ENCODE peak calls at places on chromosomes 7 and 10, in four cellular contexts. U, E, T and C are unnamed samples.

GRCh38 chr7:76340617-76341131 is 18.1 kb downstream of the YWHAG start:
- DNase-seq in U (peak), E (no peak), T (no peak), C (no peak)

GRCh38 chr7:132861424-132861823 is 220.5 kb downstream of the CHCHD3 start:
- DNase-seq in U (no peak), E (no peak), T (no peak), C (no peak)

GRCh38 chr7:17646181-17646956 is 293.9 kb downstream of the SNX13 start:
- DNase-seq in U (peak), E (no peak), T (peak), C (no peak)

GRCh38 chr7:44408596-44408995 is 81.9 kb downstream of the NUDCD3 start:
- DNase-seq in U (no peak), E (no peak), T (no peak), C (no peak)

GRCh38 chr7:84578825-84579224 is 384.2 kb upstream of the SEMA3A start:
- DNase-seq in U (no peak), E (no peak), T (no peak), C (no peak)

GRCh38 chr7:95585426-95585789 is 10.9 kb downstream of the PDK4 start:
- DNase-seq in U (no peak), E (no peak), T (no peak), C (no peak)

GRCh38 chr10:128098631-128099030 is 27.6 kb downstream of the MKI67 start:
- DNase-seq in U (no peak), E (no peak), T (no peak), C (no peak)

GRCh38 chr10:70602665-70603438 is at the start of gene PRF1:
- DNase-seq in U (no peak), E (peak), T (no peak), C (no peak)

GRCh38 chr10:123289432-123289831 is 135.2 kb downstream of the BUB3 start:
- DNase-seq in U (no peak), E (no peak), T (no peak), C (no peak)

GRCh38 chr10:103512166-103512565 is 18.7 kb downstream of the NEURL1 start:
- DNase-seq in U (no peak), E (no peak), T (no peak), C (no peak)

GRCh38 chr10:131852823-131853609 is 47.8 kb upstream of the PPP2R2D start:
- DNase-seq in U (no peak), E (no peak), T (no peak), C (no peak)

DNA sequence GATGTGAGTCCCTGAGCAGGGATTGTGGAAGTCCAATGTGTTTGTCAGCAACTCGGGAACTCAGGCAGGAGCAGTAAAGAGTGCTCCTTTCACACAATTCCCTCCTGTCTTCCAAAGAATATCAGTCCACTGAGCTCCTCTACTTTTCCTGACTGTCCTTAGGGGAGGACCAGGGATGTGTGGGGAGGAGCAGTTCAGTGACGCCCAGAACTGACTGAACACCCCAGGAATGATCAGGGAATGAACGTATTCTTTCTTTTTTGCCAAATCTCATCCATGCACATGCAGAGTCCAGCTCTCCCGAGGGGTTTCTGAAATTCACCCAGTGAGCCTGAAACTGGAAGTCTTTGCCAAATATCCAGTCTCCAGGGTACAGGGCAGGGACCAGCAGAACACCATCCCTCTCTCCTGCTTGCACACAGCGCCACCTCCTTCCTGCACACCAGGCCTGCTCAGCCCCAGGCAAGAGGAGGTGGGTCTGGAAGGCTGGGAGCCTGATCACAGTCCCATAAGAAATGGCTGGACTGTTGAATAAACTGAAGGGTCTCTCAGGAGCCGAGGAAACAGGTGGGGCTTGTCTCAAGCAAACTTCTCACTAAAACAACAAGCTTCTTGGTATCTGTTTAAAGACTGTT is 294.7 kb downstream of the C7orf25 start:
- DNase-seq in U (peak), E (no peak), T (no peak), C (no peak)
- TF ChIP-seq CTCF in U (no peak), E (no peak), T (no peak), C (no peak)

DNA sequence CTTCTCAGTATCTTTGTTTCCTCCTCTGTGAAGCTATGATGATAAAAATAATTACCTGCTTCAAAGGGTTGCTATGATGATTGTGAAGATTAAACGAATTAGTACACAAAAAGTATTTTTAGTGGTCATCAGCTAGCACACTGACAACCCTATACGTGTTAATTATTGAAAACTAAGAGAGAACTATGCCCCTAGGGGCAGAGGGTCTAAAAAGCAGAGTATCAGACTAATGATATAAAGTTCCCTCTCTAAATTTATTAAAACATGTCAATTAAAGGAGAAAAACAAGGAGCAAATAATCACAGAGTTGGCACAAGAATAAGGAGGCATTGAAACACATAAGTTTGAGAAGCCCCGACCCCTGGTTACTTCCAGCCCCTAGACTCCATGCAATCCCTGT is 34.4 kb upstream of the ADD3 start:
- DNase-seq in U (no peak), E (no peak), T (no peak), C (no peak)
- TF ChIP-seq CTCF in U (no peak), E (peak), T (no peak), C (no peak)

GRCh38 chr10:101066146-101066889 is 4.5 kb downstream of the KAZALD1 start:
- DNase-seq in U (peak), E (peak), T (peak), C (no peak)
- TF ChIP-seq CTCF in U (peak), E (peak), T (peak), C (peak)

GRCh38 chr10:13994932-13995331 is 335.8 kb downstream of the FRMD4A start:
- DNase-seq in U (no peak), E (peak), T (no peak), C (no peak)
- TF ChIP-seq CTCF in U (no peak), E (peak), T (no peak), C (no peak)

GRCh38 chr7:4633012-4633411 is 49.1 kb upstream of the FOXK1 start:
- DNase-seq in U (peak), E (no peak), T (peak), C (no peak)
- TF ChIP-seq CTCF in U (no peak), E (no peak), T (peak), C (no peak)